ENCODE peak calls at places on chromosomes 5 and 9, in seven cellular contexts. A, C, U, O, D, Z and R are unnamed samples.

GRCh38 chr5:138753794-138754698 is 821 bp downstream of the CTNNA1 start:
- DNase-seq in A (peak), C (peak), U (peak), O (peak), D (peak), Z (peak), R (peak)

GRCh38 chr5:139855946-139856540 is 60.4 kb downstream of the PSD2 start:
- DNase-seq in A (no peak), C (no peak), U (no peak), O (no peak), D (no peak), Z (no peak), R (no peak)

GRCh38 chr5:34928267-34928666 is 1.1 kb upstream of the DNAJC21 start:
- DNase-seq in A (no peak), C (no peak), U (no peak), O (no peak), D (no peak), Z (no peak), R (no peak)

GRCh38 chr5:15492545-15492944 is 7.4 kb upstream of the FBXL7 start:
- DNase-seq in A (no peak), C (no peak), U (no peak), O (peak), D (no peak), Z (no peak), R (no peak)

GRCh38 chr5:63025679-63026078 is 447.1 kb downstream of the LRRC70 start:
- DNase-seq in A (no peak), C (no peak), U (no peak), O (no peak), D (no peak), Z (no peak), R (no peak)

GRCh38 chr9:84947412-84947972 is 278.0 kb downstream of the NTRK2 start:
- DNase-seq in A (no peak), C (no peak), U (peak), O (no peak), D (peak), Z (no peak), R (no peak)

GRCh38 chr9:83583151-83584014 is 39.6 kb upstream of the IDNK start:
- DNase-seq in A (peak), C (peak), U (peak), O (peak), D (peak), Z (peak), R (peak)

GRCh38 chr9:87676976-87677775 is 48.7 kb upstream of the CTSL start:
- DNase-seq in A (no peak), C (peak), U (no peak), O (peak), D (no peak), Z (no peak), R (no peak)

GRCh38 chr5:102341918-102342317 is 45.8 kb upstream of the SLCO4C1 start:
- DNase-seq in A (no peak), C (no peak), U (no peak), O (no peak), D (no peak), Z (no peak), R (no peak)

GRCh38 chr5:33441241-33441844 is 578 bp downstream of the TARS1 start:
- DNase-seq in A (peak), C (no peak), U (peak), O (peak), D (peak), Z (no peak), R (peak)

GRCh38 chr9:76803762-76804161 is 39.5 kb downstream of the PCA3 start:
- DNase-seq in A (no peak), C (no peak), U (no peak), O (no peak), D (no peak), Z (no peak), R (no peak)

GRCh38 chr5:68464424-68464823 is 248.9 kb downstream of the PIK3R1 start:
- DNase-seq in A (no peak), C (no peak), U (no peak), O (peak), D (no peak), Z (no peak), R (no peak)

GRCh38 chr5:139982157-139982974 is 60.7 kb downstream of the NRG2 start:
- DNase-seq in A (no peak), C (peak), U (no peak), O (peak), D (peak), Z (no peak), R (peak)

GRCh38 chr9:112348257-112348992 is 15.0 kb upstream of the PTBP3 start:
- DNase-seq in A (peak), C (peak), U (peak), O (peak), D (peak), Z (peak), R (peak)

GRCh38 chr5:124111886-124112285 is 599.9 kb downstream of the CSNK1G3 start:
- DNase-seq in A (no peak), C (no peak), U (no peak), O (peak), D (no peak), Z (no peak), R (no peak)

GRCh38 chr9:138068601-138069035 is 191.0 kb downstream of the CACNA1B start:
- DNase-seq in A (no peak), C (no peak), U (no peak), O (no peak), D (no peak), Z (peak), R (no peak)

GRCh38 chr5:78269088-78269703 is 25.3 kb downstream of the AP3B1 start:
- DNase-seq in A (no peak), C (no peak), U (peak), O (peak), D (no peak), Z (no peak), R (no peak)

GRCh38 chr5:142325677-142326479 is 1.1 kb upstream of the SPRY4 start:
- DNase-seq in A (peak), C (peak), U (peak), O (peak), D (peak), Z (peak), R (peak)

GRCh38 chr5:162684145-162684544 is 616.6 kb downstream of the GABRG2 start:
- DNase-seq in A (no peak), C (no peak), U (no peak), O (no peak), D (no peak), Z (no peak), R (no peak)

GRCh38 chr9:69546265-69546664 is 125.9 kb downstream of the APBA1 start:
- DNase-seq in A (peak), C (no peak), U (peak), O (peak), D (peak), Z (no peak), R (no peak)

GRCh38 chr5:82405618-82406199 is 127.6 kb upstream of the RPS23 start:
- DNase-seq in A (peak), C (no peak), U (no peak), O (peak), D (no peak), Z (no peak), R (no peak)

GRCh38 chr9:133992780-133993634 is 883 bp upstream of the VAV2 start:
- DNase-seq in A (peak), C (peak), U (peak), O (peak), D (peak), Z (peak), R (peak)
- TF ChIP-seq CTCF in A (peak), C (peak), U (peak), O (peak), D (peak), Z (peak), R (peak)

GRCh38 chr9:6575324-6575758 is 70.2 kb downstream of the GLDC start:
- DNase-seq in A (no peak), C (no peak), U (no peak), O (no peak), D (peak), Z (no peak), R (no peak)

GRCh38 chr9:6584881-6585597 is 60.5 kb downstream of the GLDC start:
- DNase-seq in A (peak), C (no peak), U (peak), O (peak), D (no peak), Z (no peak), R (no peak)

GRCh38 chr9:6576930-6577329 is 68.6 kb downstream of the GLDC start:
- DNase-seq in A (no peak), C (no peak), U (no peak), O (no peak), D (no peak), Z (no peak), R (no peak)

GRCh38 chr9:6581266-6581665 is 64.3 kb downstream of the GLDC start:
- DNase-seq in A (no peak), C (no peak), U (no peak), O (no peak), D (no peak), Z (no peak), R (no peak)
- H3K4me3 ChIP-seq in A (no peak), C (no peak), U (no peak), O (no peak), D (no peak), Z (no peak), R (no peak)

DNA sequence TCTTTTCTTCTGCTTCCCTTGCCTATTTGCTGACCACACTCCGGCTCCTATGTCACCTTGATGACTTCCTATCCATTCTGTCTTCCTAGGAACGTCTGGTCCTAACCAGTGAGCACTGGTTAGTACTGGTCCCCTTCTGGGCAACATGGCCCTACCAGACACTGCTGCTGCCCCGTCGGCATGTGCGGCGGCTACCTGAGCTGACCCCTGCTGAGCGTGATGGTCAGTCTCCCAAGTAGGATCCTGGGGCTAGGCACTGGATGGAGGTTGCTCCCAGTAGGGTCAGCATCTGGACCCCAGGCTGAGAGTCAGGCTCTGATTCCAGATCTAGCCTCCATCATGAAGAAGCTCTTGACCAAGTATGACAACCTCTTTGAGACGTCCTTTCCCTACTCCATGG is 2.2 kb downstream of the GALT start:
- DNase-seq in A (no peak), C (no peak), U (no peak), O (no peak), D (no peak), Z (no peak), R (no peak)
- H3K27ac ChIP-seq in A (no peak), C (no peak), U (no peak), O (no peak), D (no peak), Z (no peak), R (no peak)

GRCh38 chr5:177447611-177448243 is 1.1 kb downstream of the PRR7 start:
- DNase-seq in A (peak), C (peak), U (peak), O (peak), D (no peak), Z (peak), R (peak)
- TF ChIP-seq CTCF in A (peak), C (no peak), U (no peak), O (no peak), D (no peak), Z (no peak), R (peak)

GRCh38 chr5:80961376-80962281 is 1.5 kb downstream of the RASGRF2 start:
- DNase-seq in A (peak), C (no peak), U (no peak), O (no peak), D (peak), Z (no peak), R (no peak)

GRCh38 chr5:80959138-80959537 is 1.0 kb upstream of the RASGRF2 start:
- DNase-seq in A (no peak), C (no peak), U (no peak), O (no peak), D (no peak), Z (no peak), R (no peak)

GRCh38 chr5:80962630-80963520 is 2.7 kb downstream of the RASGRF2 start:
- DNase-seq in A (no peak), C (no peak), U (no peak), O (no peak), D (no peak), Z (no peak), R (no peak)

GRCh38 chr5:80959768-80960442 is at the start of gene RASGRF2:
- DNase-seq in A (peak), C (peak), U (peak), O (peak), D (peak), Z (peak), R (no peak)

DNA sequence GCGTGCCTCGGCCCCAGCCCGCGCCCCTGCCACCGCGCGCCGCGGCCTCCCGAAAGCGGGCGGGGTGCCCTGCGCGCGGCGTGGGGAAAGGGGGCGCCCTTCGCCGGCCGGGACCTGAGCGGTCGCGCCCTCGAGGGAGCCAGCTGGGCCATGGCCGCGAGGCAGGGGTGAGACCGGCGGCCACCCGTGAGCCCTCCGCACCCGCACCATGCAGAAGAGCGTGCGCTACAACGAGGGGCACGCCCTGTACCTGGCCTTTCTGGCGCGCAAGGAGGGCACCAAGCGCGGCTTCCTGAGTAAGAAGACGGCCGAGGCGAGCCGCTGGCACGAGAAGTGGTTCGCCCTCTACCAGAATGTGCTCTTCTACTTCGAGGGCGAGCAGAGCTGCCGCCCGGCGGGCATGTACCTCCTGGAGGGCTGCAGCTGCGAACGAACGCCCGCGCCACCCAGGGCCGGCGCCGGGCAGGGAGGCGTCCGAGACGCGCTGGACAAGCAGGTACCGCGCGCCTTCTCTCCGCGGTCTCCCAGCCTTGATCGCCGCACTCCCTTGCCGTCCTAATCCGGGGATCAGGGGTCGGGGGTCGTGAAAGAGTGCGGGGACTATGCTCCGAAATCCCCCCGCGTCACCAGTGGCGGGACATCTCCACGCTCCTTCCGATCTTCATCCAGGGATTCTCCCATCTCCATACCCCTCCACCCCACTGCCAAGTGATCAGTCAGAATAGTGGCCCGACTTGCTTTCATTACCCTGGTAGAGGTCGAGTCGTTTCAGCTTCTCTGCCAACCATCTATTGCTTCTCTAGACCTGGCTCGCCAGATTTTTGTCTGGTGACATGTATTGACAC is 590 bp downstream of the RASGRF2 start:
- DNase-seq in A (peak), C (peak), U (peak), O (peak), D (peak), Z (peak), R (peak)
- H3K4me3 ChIP-seq in A (peak), C (peak), U (peak), O (peak), D (peak), Z (peak), R (no peak)

GRCh38 chr9:125843646-125844045 is 96.5 kb downstream of the PBX3 start:
- DNase-seq in A (no peak), C (peak), U (no peak), O (peak), D (no peak), Z (no peak), R (no peak)
- H3K27ac ChIP-seq in A (no peak), C (peak), U (no peak), O (no peak), D (no peak), Z (peak), R (no peak)

DNA sequence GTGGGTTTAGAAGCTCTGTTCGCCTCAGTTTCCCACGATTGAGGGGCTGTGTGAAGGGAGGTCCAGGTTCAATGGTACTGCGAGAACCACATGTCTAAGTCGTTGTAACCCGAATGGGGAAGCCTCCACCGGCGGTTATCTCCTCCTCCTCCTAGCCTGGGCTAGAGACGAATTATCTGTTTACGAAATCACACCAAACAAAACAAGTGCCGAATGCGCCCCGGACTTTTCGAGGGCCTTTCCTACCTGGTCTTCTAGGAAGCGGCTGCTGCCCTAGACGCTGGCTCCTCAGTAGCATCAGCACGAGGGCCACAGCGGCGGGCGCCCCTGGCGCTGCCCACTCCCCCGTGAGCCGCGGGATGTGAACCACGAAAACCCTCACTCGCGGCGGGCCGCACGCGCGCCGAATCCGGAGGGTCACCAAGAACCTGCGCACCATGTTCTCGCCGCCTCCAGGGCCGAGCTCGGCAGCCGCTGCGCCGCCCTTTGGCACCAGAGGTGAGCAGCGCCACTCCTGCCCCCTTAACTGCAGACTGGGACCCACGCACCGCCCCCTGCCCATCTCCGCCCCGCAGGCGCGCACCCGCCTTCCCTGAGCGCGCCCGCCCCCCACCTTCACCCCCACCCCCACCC is at the start of gene CDKN2A:
- DNase-seq in A (no peak), C (no peak), U (no peak), O (peak), D (peak), Z (no peak), R (peak)
- TF ChIP-seq CTCF in A (peak), C (no peak), U (no peak), O (no peak), D (no peak), Z (no peak), R (no peak)

DNA sequence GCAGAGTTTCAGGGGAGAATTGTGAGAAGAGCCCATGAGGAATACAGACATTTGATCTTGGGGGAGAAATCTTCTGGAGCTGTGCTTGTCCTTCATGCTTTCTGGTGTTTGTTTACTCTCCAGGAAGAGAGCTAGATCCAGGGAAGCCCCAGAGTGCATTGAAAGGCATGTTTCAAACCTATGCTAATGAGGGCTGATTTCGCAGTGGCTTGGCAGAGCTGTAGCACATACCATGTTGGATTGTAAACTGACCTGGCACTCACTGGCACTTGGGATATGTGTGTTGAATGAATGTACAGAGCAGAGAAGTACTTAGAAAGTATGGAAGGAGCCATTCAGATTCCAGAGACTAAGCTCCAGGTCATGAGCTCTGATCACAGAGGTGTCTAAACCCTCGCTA is 30.9 kb downstream of the TNFSF8 start:
- DNase-seq in A (no peak), C (no peak), U (no peak), O (no peak), D (no peak), Z (no peak), R (no peak)
- H3K4me3 ChIP-seq in A (no peak), C (no peak), U (no peak), O (no peak), D (no peak), Z (no peak), R (no peak)

DNA sequence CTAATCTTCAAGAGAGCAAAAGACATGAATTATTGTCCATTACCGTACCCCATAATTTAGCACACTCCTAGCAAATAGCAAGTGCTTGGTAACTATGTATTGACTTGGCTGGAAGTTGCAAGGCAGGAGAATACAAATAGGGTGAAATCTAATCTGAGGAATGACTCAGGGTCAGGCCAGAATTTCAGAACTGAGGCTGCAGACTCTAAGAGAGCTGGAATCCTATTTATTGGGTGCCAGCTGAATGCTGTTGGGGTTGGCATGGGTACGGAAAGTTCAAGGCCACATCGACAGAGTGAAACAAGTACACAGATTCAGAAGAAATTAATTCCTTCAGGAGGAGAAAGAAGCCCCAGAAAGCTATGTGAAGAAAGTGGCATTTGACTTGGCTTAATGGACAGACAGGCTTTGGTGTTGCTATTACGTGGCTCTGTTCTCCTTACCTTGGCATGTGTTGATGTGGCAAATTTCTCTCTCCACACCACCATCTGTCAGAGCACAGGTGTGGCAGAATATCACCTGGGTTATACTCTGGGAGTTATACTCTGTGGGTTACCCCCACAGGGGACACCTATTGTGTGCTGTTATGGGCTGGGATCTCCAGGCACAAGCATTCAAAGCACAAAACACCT is 20.9 kb upstream of the ASTN2 start:
- DNase-seq in A (no peak), C (no peak), U (no peak), O (no peak), D (no peak), Z (no peak), R (peak)
- H3K27ac ChIP-seq in A (no peak), C (no peak), U (no peak), O (no peak), D (no peak), Z (no peak), R (no peak)